ENCODE peak calls at places on chromosomes 5 and 9, in nine cellular contexts. Y, O, A, R, T, C, W, I and N are unnamed samples.

GRCh38 chr9:129568560-129569505 is 52.1 kb downstream of the C9orf50 start:
- DNase-seq in T (no peak), I (peak), Y (no peak), C (no peak), A (peak), O (no peak), R (no peak), W (no peak), N (peak)

GRCh38 chr5:36870399-36871040 is 6.0 kb upstream of the NIPBL start:
- DNase-seq in I (peak), A (no peak), W (no peak), O (peak), T (peak), R (no peak), Y (no peak), C (no peak), N (no peak)

GRCh38 chr5:83222906-83223305 is 145.6 kb downstream of the XRCC4 start:
- DNase-seq in O (no peak), C (no peak), I (no peak), T (no peak), A (no peak), Y (no peak), W (no peak), R (no peak), N (no peak)

GRCh38 chr9:114283551-114284111 is 39.3 kb upstream of the ORM1 start:
- DNase-seq in C (no peak), A (no peak), R (no peak), I (no peak), Y (no peak), T (no peak), O (no peak), W (no peak), N (no peak)

GRCh38 chr9:133003071-133003461 is 24.6 kb downstream of the GFI1B start:
- DNase-seq in A (no peak), R (no peak), T (peak), I (no peak), W (no peak), Y (no peak), C (no peak), O (no peak), N (no peak)

GRCh38 chr5:14414615-14415515 is 166.7 kb upstream of the OTULINL start:
- DNase-seq in R (no peak), W (no peak), T (no peak), C (no peak), Y (no peak), O (no peak), A (no peak), I (no peak), N (no peak)

GRCh38 chr9:28678097-28678496 is 1104.8 kb upstream of the C9orf72 start:
- DNase-seq in W (no peak), A (no peak), O (no peak), T (no peak), C (no peak), Y (no peak), I (no peak), R (no peak), N (no peak)

GRCh38 chr9:107504585-107505455 is 15.3 kb upstream of the KLF4 start:
- DNase-seq in I (no peak), W (no peak), T (no peak), R (no peak), Y (no peak), C (no peak), O (no peak), A (no peak), N (no peak)

GRCh38 chr5:154421868-154422267 is 23.9 kb upstream of the SAP30L start:
- DNase-seq in Y (no peak), C (no peak), T (peak), A (no peak), R (no peak), I (peak), W (no peak), O (no peak), N (no peak)

GRCh38 chr5:37071901-37072581 is 177.1 kb downstream of the CPLANE1 start:
- DNase-seq in I (no peak), R (no peak), Y (no peak), C (no peak), T (no peak), A (no peak), W (no peak), O (no peak), N (peak)

GRCh38 chr9:131605770-131606590 is 60.7 kb downstream of the PRRT1B start:
- DNase-seq in W (no peak), T (no peak), C (no peak), I (no peak), A (no peak), R (no peak), Y (no peak), O (no peak), N (no peak)

DNA sequence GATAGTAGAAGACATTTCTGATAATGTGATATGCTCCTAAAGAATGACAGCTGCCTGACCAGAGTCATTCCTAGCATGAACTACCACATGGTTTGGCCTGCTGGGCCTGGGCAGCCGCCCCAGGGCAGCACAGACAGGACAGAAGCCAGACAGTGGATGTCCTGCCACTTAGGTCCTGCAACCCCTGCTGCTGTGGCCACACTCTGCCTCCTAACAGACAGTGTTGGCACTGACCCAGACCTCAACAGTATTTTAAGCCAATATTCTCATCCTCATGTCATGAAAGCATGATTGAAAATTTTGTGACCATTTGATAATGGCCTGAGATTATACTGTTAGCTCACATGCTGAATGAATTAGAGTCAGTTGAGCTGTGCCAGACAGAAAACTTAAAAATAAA is 15.8 kb downstream of the CENPP start:
- DNase-seq in A (no peak), O (no peak), T (no peak), C (no peak), R (no peak), I (peak), W (no peak), Y (no peak), N (no peak)
- H3K27ac ChIP-seq in A (no peak), O (no peak), T (no peak), C (no peak), R (no peak), I (peak), W (no peak), Y (no peak), N (no peak)

GRCh38 chr5:96293966-96294886 is 138.8 kb downstream of the PCSK1 start:
- DNase-seq in T (no peak), C (no peak), A (no peak), W (no peak), O (no peak), I (no peak), R (no peak), Y (no peak), N (no peak)
- H3K27ac ChIP-seq in T (no peak), C (no peak), A (peak), W (no peak), O (no peak), I (no peak), R (no peak), Y (no peak), N (no peak)

DNA sequence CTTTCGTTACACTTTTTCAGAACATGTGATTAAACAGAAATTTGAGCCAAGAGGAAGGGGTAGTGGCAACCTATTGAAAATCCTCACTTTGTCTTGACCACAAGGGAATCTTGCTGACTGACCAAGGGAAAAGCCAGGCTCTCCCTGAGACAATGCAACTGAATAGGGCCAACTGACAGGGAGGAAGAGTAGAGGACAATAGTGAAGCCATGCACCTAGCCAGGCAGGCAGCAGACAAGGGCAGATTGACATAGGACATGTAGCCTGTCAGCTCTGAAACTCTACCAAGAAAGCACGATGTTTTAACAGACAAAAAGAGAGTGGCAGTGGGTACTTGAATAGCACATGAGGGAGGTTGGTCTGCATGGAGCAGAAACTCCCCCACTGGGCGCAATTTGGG is 8.5 kb upstream of the TGFBR1 start:
- DNase-seq in T (no peak), C (no peak), W (no peak), A (no peak), R (no peak), I (no peak), O (no peak), Y (peak), N (no peak)
- H3K27ac ChIP-seq in T (no peak), C (no peak), W (no peak), A (no peak), R (no peak), I (no peak), O (no peak), Y (peak), N (no peak)

GRCh38 chr5:157545911-157546310 is 29.7 kb downstream of the ADAM19 start:
- DNase-seq in I (no peak), R (no peak), A (no peak), W (no peak), O (no peak), C (no peak), T (no peak), Y (no peak), N (no peak)
- H3K27ac ChIP-seq in I (no peak), R (no peak), A (peak), W (no peak), O (no peak), C (peak), T (no peak), Y (no peak), N (no peak)